ENCODE peak calls at places on chromosome 17, in five cellular contexts. D is tibial artery, Q is choroid plexus epithelial cell, L is fibroblast of pulmonary artery, V is HFF-Myc. K is an unnamed sample.

GRCh38 chr17:17354560-17355357 is 51.6 kb downstream of the NT5M start:
- DNase-seq in D (peak), Q (peak), L (peak), V (no peak), K (no peak)

GRCh38 chr17:65434251-65434650 is 127.2 kb downstream of the AXIN2 start:
- DNase-seq in D (no peak), Q (no peak), L (no peak), V (no peak), K (no peak)

GRCh38 chr17:58913971-58914769 is 158.5 kb downstream of the PPM1E start:
- DNase-seq in D (no peak), Q (peak), L (peak), V (no peak), K (peak)

GRCh38 chr17:39538875-39539274 is 68.8 kb downstream of the NEUROD2 start:
- DNase-seq in D (no peak), Q (no peak), L (no peak), V (no peak), K (no peak)

GRCh38 chr17:521168-521525 is 168.5 kb upstream of the RPH3AL start:
- DNase-seq in D (no peak), Q (peak), L (peak), V (no peak), K (no peak)

GRCh38 chr17:27244481-27245223 is 49.3 kb upstream of the WSB1 start:
- DNase-seq in D (peak), Q (peak), L (peak), V (peak), K (peak)

GRCh38 chr17:73286863-73287296 is 24.9 kb downstream of the CDC42EP4 start:
- DNase-seq in D (peak), Q (peak), L (peak), V (no peak), K (no peak)

GRCh38 chr17:3553419-3554401 is 3.9 kb downstream of the TRPV3 start:
- DNase-seq in D (no peak), Q (no peak), L (no peak), V (no peak), K (no peak)

GRCh38 chr17:49438885-49439284 is 24.2 kb upstream of the PHB1 start:
- DNase-seq in D (no peak), Q (peak), L (no peak), V (no peak), K (no peak)

GRCh38 chr17:45318561-45319230 is 1.9 kb upstream of the MAP3K14 start:
- DNase-seq in D (no peak), Q (no peak), L (no peak), V (no peak), K (no peak)

GRCh38 chr17:72840019-72840418 is 252.5 kb downstream of the SLC39A11 start:
- DNase-seq in D (no peak), Q (no peak), L (peak), V (no peak), K (no peak)

GRCh38 chr17:80147035-80147939 is at the start of gene EIF4A3:
- DNase-seq in D (peak), Q (peak), L (peak), V (peak), K (peak)

GRCh38 chr17:60153606-60154355 is 4.0 kb downstream of the CA4 start:
- DNase-seq in D (no peak), Q (no peak), L (peak), V (no peak), K (no peak)

GRCh38 chr17:75511610-75512575 is 3.4 kb downstream of the CASKIN2 start:
- DNase-seq in D (no peak), Q (peak), L (no peak), V (no peak), K (no peak)

GRCh38 chr17:82528484-82529265 is 9.1 kb downstream of the FOXK2 start:
- DNase-seq in D (peak), Q (no peak), L (peak), V (no peak), K (no peak)

GRCh38 chr17:33055171-33055611 is 63.5 kb downstream of the SPACA3 start:
- DNase-seq in D (no peak), Q (no peak), L (no peak), V (no peak), K (no peak)

GRCh38 chr17:19533718-19534561 is at the start of gene SLC47A1:
- DNase-seq in D (no peak), Q (no peak), L (peak), V (no peak), K (no peak)

GRCh38 chr17:29162082-29162908 is 17.9 kb downstream of the MYO18A start:
- DNase-seq in D (no peak), Q (no peak), L (no peak), V (no peak), K (no peak)

GRCh38 chr17:18015603-18016002 is 23.4 kb downstream of the ATPAF2 start:
- DNase-seq in D (no peak), Q (no peak), L (no peak), V (no peak), K (no peak)

GRCh38 chr17:61218438-61218837 is 181.2 kb upstream of the TBX2 start:
- DNase-seq in D (no peak), Q (peak), L (peak), V (no peak), K (peak)

GRCh38 chr17:55812323-55812722 is 61.5 kb downstream of the PCTP start:
- DNase-seq in D (no peak), Q (no peak), L (no peak), V (no peak), K (no peak)

GRCh38 chr17:16081507-16082087 is 82.0 kb downstream of the TTC19 start:
- DNase-seq in D (no peak), Q (no peak), L (no peak), V (no peak), K (no peak)

GRCh38 chr17:22694362-22695227 is 1002.3 kb downstream of the KCNJ18 start:
- DNase-seq in D (no peak), Q (no peak), L (no peak), V (no peak), K (no peak)

GRCh38 chr17:48726182-48726915 is 2.2 kb downstream of the HOXB13 start:
- DNase-seq in D (no peak), Q (no peak), L (no peak), V (no peak), K (no peak)

GRCh38 chr17:12133183-12133582 is 112.5 kb downstream of the MAP2K4 start:
- DNase-seq in D (no peak), Q (no peak), L (peak), V (no peak), K (peak)

GRCh38 chr17:46212634-46213435 is 19.6 kb upstream of the KANSL1 start:
- DNase-seq in D (peak), Q (peak), L (peak), V (peak), K (peak)

GRCh38 chr17:31067699-31068184 is 27.0 kb upstream of the NF1 start:
- DNase-seq in D (no peak), Q (peak), L (peak), V (peak), K (no peak)

GRCh38 chr17:47324224-47325020 is 667 bp downstream of the EFCAB13 start:
- DNase-seq in D (peak), Q (peak), L (peak), V (no peak), K (no peak)

GRCh38 chr17:1040216-1040600 is 43.3 kb downstream of the TIMM22 start:
- DNase-seq in D (no peak), Q (no peak), L (no peak), V (no peak), K (no peak)

GRCh38 chr17:78608804-78609186 is 31.6 kb upstream of the DNAH17 start:
- DNase-seq in D (no peak), Q (no peak), L (no peak), V (no peak), K (no peak)

GRCh38 chr17:78609198-78609597 is 32.0 kb upstream of the DNAH17 start:
- DNase-seq in D (no peak), Q (no peak), L (no peak), V (no peak), K (no peak)

GRCh38 chr17:78610951-78611511 is 33.8 kb upstream of the DNAH17 start:
- DNase-seq in D (no peak), Q (no peak), L (no peak), V (no peak), K (no peak)

GRCh38 chr17:78613423-78613822 is 36.2 kb upstream of the DNAH17 start:
- DNase-seq in D (no peak), Q (no peak), L (no peak), V (no peak), K (no peak)

DNA sequence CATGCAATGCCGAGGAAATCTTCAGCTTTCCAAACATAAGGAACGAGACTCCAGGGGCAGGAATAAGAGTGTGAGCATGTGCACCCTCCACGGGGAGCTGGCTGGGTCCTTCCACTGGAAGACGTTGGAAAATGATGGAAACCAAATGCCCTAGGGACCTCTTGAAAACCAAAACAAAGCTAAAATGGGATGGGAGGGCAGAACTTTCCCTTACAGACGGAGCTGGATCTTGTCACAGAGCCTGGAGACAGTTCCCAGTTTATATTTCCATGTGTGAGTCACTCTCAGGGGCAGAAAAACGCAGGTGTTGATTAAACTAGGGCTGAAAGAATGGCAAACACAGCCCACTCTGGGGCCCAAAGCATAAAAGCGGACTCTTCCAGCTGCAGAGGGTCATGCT is 34.4 kb upstream of the DNAH17 start:
- DNase-seq in D (no peak), Q (no peak), L (peak), V (no peak), K (no peak)
- TF ChIP-seq CTCF in D (no peak), Q (no peak), L (no peak), V (no peak), K (no peak)

GRCh38 chr17:76689859-76690258 is 20.9 kb downstream of the MXRA7 start:
- DNase-seq in D (no peak), Q (peak), L (no peak), V (no peak), K (no peak)

GRCh38 chr17:76686538-76687277 is 24.1 kb downstream of the MXRA7 start:
- DNase-seq in D (no peak), Q (no peak), L (no peak), V (no peak), K (no peak)

GRCh38 chr17:76687278-76688164 is 23.2 kb downstream of the MXRA7 start:
- DNase-seq in D (peak), Q (no peak), L (no peak), V (no peak), K (no peak)

GRCh38 chr17:76685846-76686245 is 24.9 kb downstream of the MXRA7 start:
- DNase-seq in D (no peak), Q (no peak), L (no peak), V (no peak), K (no peak)

DNA sequence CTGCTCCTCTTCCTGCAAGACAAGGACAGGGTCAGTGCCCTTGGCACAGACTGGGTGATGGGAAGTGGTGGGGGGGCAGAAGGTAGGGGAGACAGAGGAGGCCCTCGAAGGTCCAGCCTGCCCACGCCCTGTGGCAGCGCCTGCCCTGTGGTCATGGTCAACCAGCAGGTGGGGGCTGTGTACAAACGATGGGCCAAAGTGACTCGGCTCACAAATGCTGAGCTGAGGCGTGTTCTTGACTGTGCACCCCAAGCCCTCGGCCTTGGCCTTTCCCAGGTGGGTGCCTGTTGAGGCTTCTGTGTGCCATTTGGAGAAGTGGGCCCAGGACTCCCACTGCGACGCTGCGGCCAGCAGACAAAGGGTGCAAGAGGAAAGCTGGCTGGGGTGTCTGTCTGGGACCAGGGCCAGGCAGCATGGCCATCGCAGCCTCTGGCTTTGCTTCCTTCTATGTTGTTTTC is 22.6 kb downstream of the MXRA7 start:
- DNase-seq in D (no peak), Q (no peak), L (no peak), V (no peak), K (no peak)
- H3K4me3 ChIP-seq in D (no peak), Q (no peak), L (no peak), V (no peak), K (no peak)

DNA sequence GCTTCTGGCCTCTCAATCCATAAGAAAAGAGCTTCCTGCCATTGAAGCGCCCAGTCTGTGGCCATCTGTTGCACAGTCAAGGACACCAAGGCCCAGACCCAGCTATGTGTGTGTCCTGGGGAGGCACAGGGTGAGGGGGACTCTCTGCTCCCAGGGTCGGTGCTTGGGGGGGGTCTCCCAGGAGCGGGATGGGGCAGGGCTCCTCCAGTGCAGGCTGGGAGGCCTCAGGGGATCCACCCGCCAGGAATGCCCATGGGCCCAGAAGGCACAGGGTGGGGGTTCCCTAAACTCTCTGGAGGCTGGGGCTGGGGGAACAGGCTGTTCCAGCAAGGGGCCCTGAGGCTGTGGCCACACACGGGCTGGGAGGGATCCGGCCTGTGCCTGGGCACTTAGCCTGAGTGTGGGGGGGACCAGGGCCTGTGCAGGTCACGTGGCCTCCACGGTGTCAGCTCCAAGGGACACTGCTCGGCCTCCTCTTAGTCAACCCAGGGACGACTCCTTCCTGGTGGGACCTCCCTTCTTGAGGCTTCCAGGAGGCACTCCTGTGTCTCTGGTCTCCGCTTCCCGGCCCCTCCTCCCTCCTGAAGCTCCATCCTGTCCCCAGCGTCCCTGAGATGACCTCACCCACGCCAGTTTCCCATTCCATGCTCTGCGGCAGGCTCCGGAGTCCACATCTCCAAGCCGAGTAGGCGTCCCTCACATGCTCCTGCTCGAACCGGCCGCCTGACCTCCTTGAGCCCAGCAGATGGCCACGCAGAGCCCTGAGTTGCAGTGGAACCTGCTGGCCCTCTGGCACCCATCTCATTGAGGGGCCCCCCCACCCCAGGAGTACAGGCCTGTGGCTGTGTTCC is 23.1 kb upstream of the BAHCC1 start:
- DNase-seq in D (no peak), Q (peak), L (peak), V (no peak), K (no peak)
- TF ChIP-seq CTCF in D (peak), Q (peak), L (peak), V (peak), K (peak)

DNA sequence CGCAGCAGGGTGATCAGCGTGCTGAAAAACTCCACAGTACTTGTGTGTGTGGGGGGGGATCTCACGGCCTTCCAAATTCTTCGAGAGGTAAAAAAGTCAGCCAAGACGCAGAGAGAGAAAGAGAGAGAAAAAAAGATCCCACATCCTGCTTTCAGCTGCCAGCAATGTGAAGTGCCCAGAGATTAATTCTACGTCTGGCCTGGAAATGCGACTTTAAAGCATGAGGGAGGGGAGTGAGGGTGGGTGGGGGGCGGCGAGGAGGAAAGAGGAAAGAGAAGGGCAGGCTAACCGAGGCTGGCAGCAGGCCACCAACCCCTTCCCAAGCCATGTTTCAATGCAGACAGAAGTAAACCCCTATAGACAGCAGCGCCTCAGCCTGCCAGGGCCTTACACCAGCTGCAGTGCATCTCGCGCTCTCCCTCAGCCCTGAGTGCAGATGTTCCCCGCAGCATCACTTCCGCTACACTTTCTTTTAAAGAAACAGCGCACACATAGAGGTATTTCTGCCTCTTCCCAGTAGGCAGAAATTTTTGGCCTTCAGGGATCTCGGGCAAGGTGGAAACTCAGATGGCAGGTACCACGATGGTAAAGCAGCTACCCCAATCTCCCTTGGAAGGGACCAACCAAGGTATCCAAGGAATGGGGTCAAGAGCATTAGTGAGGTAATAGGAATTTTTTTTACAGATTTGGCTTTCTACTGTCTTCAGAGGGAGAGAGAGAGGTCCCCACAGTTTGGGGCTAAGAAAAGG is 87.8 kb downstream of the SMG6 start:
- DNase-seq in D (peak), Q (peak), L (peak), V (peak), K (no peak)
- H3K4me3 ChIP-seq in D (peak), Q (peak), L (peak), V (peak), K (peak)